ENCODE peak calls at places on chromosomes 13 and 19, in nine cellular contexts. One of them, this sample, is unnamed.

GRCh38 chr13:32650705-32651311 is 64.6 kb downstream of the PDS5B start:
- DNase-seq in GM23248: peak; percentile 70
- DNase-seq in astrocyte: peak; percentile 49
- DNase-seq in neural progenitor cell: peak; percentile 76
- DNase-seq in PC-3: peak; percentile 75
- DNase-seq in GM23338: peak; percentile 87
- DNase-seq in hepatocyte: peak; percentile 67
- DNase-seq in IMR-90: peak; percentile 75
- DNase-seq in HepG2: peak; percentile 73
- DNase-seq in this sample: peak; percentile 83

GRCh38 chr19:6743714-6744380 is 4.4 kb downstream of the TRIP10 start:
- DNase-seq in GM23248: no peak
- DNase-seq in astrocyte: peak; percentile 31
- DNase-seq in neural progenitor cell: peak; percentile 77
- DNase-seq in PC-3: peak; percentile 47
- DNase-seq in GM23338: no peak
- DNase-seq in hepatocyte: no peak
- DNase-seq in IMR-90: peak; percentile 37
- DNase-seq in HepG2: no peak
- DNase-seq in this sample: no peak

GRCh38 chr13:40878823-40879222 is 89.4 kb downstream of the SLC25A15 start:
- DNase-seq in GM23248: no peak
- DNase-seq in astrocyte: no peak
- DNase-seq in neural progenitor cell: no peak
- DNase-seq in PC-3: no peak
- DNase-seq in GM23338: no peak
- DNase-seq in hepatocyte: no peak
- DNase-seq in IMR-90: no peak
- DNase-seq in HepG2: no peak
- DNase-seq in this sample: no peak

GRCh38 chr13:49954674-49955455 is 18.7 kb upstream of the SPRYD7 start:
- DNase-seq in GM23248: peak; percentile 12
- DNase-seq in astrocyte: no peak
- DNase-seq in neural progenitor cell: no peak
- DNase-seq in PC-3: no peak
- DNase-seq in GM23338: no peak
- DNase-seq in hepatocyte: peak; percentile 36
- DNase-seq in IMR-90: peak; percentile 28
- DNase-seq in HepG2: no peak
- DNase-seq in this sample: no peak

GRCh38 chr19:45103200-45103624 is 10.2 kb downstream of the PPP1R37 start:
- DNase-seq in GM23248: no peak
- DNase-seq in astrocyte: no peak
- DNase-seq in neural progenitor cell: no peak
- DNase-seq in PC-3: no peak
- DNase-seq in GM23338: no peak
- DNase-seq in hepatocyte: no peak
- DNase-seq in IMR-90: no peak
- DNase-seq in HepG2: no peak
- DNase-seq in this sample: no peak

GRCh38 chr13:98172570-98173405 is 4.3 kb downstream of the RNF113B start:
- DNase-seq in GM23248: peak; percentile 61
- DNase-seq in astrocyte: peak; percentile 62
- DNase-seq in neural progenitor cell: no peak
- DNase-seq in PC-3: peak; percentile 24
- DNase-seq in GM23338: no peak
- DNase-seq in hepatocyte: peak; percentile 17
- DNase-seq in IMR-90: peak; percentile 45
- DNase-seq in HepG2: no peak
- DNase-seq in this sample: peak; percentile 49

GRCh38 chr13:112738606-112739005 is 48.8 kb downstream of the ATP11A start:
- DNase-seq in GM23248: no peak
- DNase-seq in astrocyte: no peak
- DNase-seq in neural progenitor cell: no peak
- DNase-seq in PC-3: no peak
- DNase-seq in GM23338: no peak
- DNase-seq in hepatocyte: no peak
- DNase-seq in IMR-90: no peak
- DNase-seq in HepG2: no peak
- DNase-seq in this sample: no peak

GRCh38 chr13:114119196-114119595 is 13.2 kb downstream of the RASA3 start:
- DNase-seq in GM23248: peak; percentile 92
- DNase-seq in astrocyte: peak; percentile 93
- DNase-seq in neural progenitor cell: peak; percentile 77
- DNase-seq in PC-3: peak; percentile 68
- DNase-seq in GM23338: peak; percentile 95
- DNase-seq in hepatocyte: peak; percentile 80
- DNase-seq in IMR-90: peak; percentile 95
- DNase-seq in HepG2: peak; percentile 30
- DNase-seq in this sample: peak; percentile 95

GRCh38 chr19:32605544-32605943 is 24.6 kb downstream of the PDCD5 start:
- DNase-seq in GM23248: no peak
- DNase-seq in astrocyte: no peak
- DNase-seq in neural progenitor cell: no peak
- DNase-seq in PC-3: no peak
- DNase-seq in GM23338: no peak
- DNase-seq in hepatocyte: no peak
- DNase-seq in IMR-90: no peak
- DNase-seq in HepG2: no peak
- DNase-seq in this sample: no peak

GRCh38 chr13:102847272-102848234 is 1.7 kb downstream of the ERCC5 start:
- DNase-seq in GM23248: peak; percentile 78
- DNase-seq in astrocyte: peak; percentile 14
- DNase-seq in neural progenitor cell: peak; percentile 46
- DNase-seq in PC-3: peak; percentile 26
- DNase-seq in GM23338: peak; percentile 59
- DNase-seq in hepatocyte: peak; percentile 40
- DNase-seq in IMR-90: peak; percentile 54
- DNase-seq in HepG2: no peak
- DNase-seq in this sample: peak; percentile 70

GRCh38 chr13:46530084-46530935 is 22.7 kb upstream of the LRCH1 start:
- DNase-seq in GM23248: peak; percentile 67
- DNase-seq in astrocyte: peak; percentile 59
- DNase-seq in neural progenitor cell: no peak
- DNase-seq in PC-3: peak; percentile 80
- DNase-seq in GM23338: no peak
- DNase-seq in hepatocyte: no peak
- DNase-seq in IMR-90: peak; percentile 54
- DNase-seq in HepG2: no peak
- DNase-seq in this sample: peak; percentile 58

GRCh38 chr13:62875118-62875640 is 1459.5 kb upstream of the PCDH20 start:
- DNase-seq in GM23248: no peak
- DNase-seq in astrocyte: no peak
- DNase-seq in neural progenitor cell: no peak
- DNase-seq in PC-3: peak; percentile 2
- DNase-seq in GM23338: no peak
- DNase-seq in hepatocyte: no peak
- DNase-seq in IMR-90: no peak
- DNase-seq in HepG2: no peak
- DNase-seq in this sample: no peak
- H2AFZ ChIP-seq in GM23248: no peak overlapping the region
- H2AFZ ChIP-seq in astrocyte: no peak overlapping the region
- H2AFZ ChIP-seq in neural progenitor cell: no peak overlapping the region
- H2AFZ ChIP-seq in PC-3: no peak overlapping the region
- H2AFZ ChIP-seq in GM23338: no peak overlapping the region
- H2AFZ ChIP-seq in hepatocyte: no peak overlapping the region
- H2AFZ ChIP-seq in IMR-90: no peak overlapping the region
- H2AFZ ChIP-seq in HepG2: no peak overlapping the region
- H2AFZ ChIP-seq in this sample: no peak overlapping the region

DNA sequence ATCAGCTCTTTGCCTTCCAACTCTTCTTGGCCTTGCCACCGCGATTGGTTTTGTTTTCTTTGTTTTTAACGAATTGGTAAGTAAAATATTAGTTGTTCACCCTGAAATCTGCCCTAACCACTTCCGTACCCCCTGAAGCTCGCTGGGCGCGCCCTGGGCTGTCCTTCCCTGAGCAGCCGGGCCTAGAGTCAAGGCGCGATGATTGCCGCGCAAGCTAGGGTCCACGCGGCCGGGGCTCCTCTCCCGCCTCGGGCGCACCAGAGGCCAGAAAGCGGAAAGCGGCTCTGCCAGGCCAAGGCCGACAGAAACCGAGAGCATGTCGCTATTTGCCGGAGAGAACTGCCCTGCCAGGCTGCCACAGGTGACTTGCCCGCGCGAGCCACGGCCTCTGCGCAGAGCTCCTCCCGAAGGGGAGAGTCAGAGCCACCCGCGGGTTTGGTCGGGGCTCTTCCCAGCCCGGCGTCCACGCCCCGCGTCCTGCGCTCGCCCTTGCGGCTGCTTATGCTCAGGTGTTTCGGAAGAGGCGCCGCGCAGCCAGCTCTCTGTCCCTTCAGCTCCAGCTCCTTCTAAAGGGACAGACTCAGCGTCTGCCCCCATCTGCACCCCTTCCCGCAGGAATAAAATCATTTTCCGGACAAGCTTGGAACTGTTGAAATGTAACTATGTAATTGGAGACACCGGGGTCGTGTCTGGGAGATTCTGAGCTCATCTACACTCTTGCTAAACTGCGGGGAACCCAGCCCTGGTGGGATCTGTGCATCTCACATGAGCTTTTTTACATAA is 6.7 kb upstream of the CDX2 start:
- DNase-seq in GM23248: no peak
- DNase-seq in astrocyte: no peak
- DNase-seq in neural progenitor cell: peak; percentile 50
- DNase-seq in PC-3: no peak
- DNase-seq in GM23338: no peak
- DNase-seq in hepatocyte: no peak
- DNase-seq in IMR-90: no peak
- DNase-seq in HepG2: no peak
- DNase-seq in this sample: no peak
- H2AFZ ChIP-seq in GM23248: no peak overlapping the region
- H2AFZ ChIP-seq in astrocyte: no peak overlapping the region
- H2AFZ ChIP-seq in neural progenitor cell: no peak overlapping the region
- H2AFZ ChIP-seq in PC-3: no peak overlapping the region
- H2AFZ ChIP-seq in GM23338: no peak overlapping the region
- H2AFZ ChIP-seq in hepatocyte: peak overlapping the region; percentile 16
- H2AFZ ChIP-seq in IMR-90: no peak overlapping the region
- H2AFZ ChIP-seq in HepG2: no peak overlapping the region
- H2AFZ ChIP-seq in this sample: no peak overlapping the region

DNA sequence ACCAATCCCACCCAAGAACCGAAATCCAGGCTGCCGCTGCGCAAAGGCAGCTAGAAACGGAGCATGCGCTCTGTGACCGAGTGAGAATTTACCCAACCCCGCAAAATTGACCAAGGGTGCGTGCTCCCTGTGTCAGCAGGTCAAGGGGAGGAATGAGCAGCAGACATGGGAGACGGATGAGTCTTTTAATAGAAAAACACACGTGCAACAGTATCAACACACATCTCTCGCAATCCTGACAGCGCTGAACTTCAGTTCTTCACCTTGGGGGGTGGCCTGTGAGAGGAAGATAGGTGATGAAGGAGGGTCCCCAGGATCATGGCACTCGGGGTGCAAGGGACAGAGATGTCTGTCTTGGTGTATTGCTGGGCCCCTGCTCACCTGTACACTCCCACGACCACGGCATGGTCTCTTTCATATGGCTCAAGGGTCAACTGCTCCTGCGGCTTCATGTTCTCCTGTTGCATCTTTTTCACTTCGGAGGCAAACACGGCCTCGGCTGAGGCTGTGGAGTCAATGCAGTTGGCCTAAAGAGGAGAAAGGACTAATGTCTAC is 402 bp upstream of the DYRK1B start:
- DNase-seq in GM23248: no peak
- DNase-seq in astrocyte: no peak
- DNase-seq in neural progenitor cell: no peak
- DNase-seq in PC-3: no peak
- DNase-seq in GM23338: no peak
- DNase-seq in hepatocyte: no peak
- DNase-seq in IMR-90: no peak
- DNase-seq in HepG2: no peak
- DNase-seq in this sample: no peak
- H2AFZ ChIP-seq in GM23248: peak overlapping the region; percentile 82
- H2AFZ ChIP-seq in astrocyte: peak overlapping the region; percentile 91
- H2AFZ ChIP-seq in neural progenitor cell: no peak overlapping the region
- H2AFZ ChIP-seq in PC-3: no peak overlapping the region
- H2AFZ ChIP-seq in GM23338: no peak overlapping the region
- H2AFZ ChIP-seq in hepatocyte: peak overlapping the region; percentile 50
- H2AFZ ChIP-seq in IMR-90: peak overlapping the region; percentile 94
- H2AFZ ChIP-seq in HepG2: no peak overlapping the region
- H2AFZ ChIP-seq in this sample: peak overlapping the region; percentile 86

GRCh38 chr19:3027981-3028304 is 1.1 kb downstream of the TLE2 start:
- DNase-seq in GM23248: no peak
- DNase-seq in astrocyte: no peak
- DNase-seq in neural progenitor cell: no peak
- DNase-seq in PC-3: no peak
- DNase-seq in GM23338: no peak
- DNase-seq in hepatocyte: no peak
- DNase-seq in IMR-90: no peak
- DNase-seq in HepG2: no peak
- DNase-seq in this sample: no peak

GRCh38 chr19:3026768-3027167 is 2.3 kb downstream of the TLE2 start:
- DNase-seq in GM23248: no peak
- DNase-seq in astrocyte: no peak
- DNase-seq in neural progenitor cell: no peak
- DNase-seq in PC-3: no peak
- DNase-seq in GM23338: no peak
- DNase-seq in hepatocyte: no peak
- DNase-seq in IMR-90: no peak
- DNase-seq in HepG2: no peak
- DNase-seq in this sample: no peak

GRCh38 chr19:3029070-3029923 is at the start of gene TLE2:
- DNase-seq in GM23248: peak; percentile 38
- DNase-seq in astrocyte: no peak
- DNase-seq in neural progenitor cell: peak; percentile 31
- DNase-seq in PC-3: no peak
- DNase-seq in GM23338: peak; percentile 52
- DNase-seq in hepatocyte: peak; percentile 44
- DNase-seq in IMR-90: no peak
- DNase-seq in HepG2: no peak
- DNase-seq in this sample: no peak

GRCh38 chr19:3027292-3027691 is 1.8 kb downstream of the TLE2 start:
- DNase-seq in GM23248: no peak
- DNase-seq in astrocyte: no peak
- DNase-seq in neural progenitor cell: no peak
- DNase-seq in PC-3: no peak
- DNase-seq in GM23338: no peak
- DNase-seq in hepatocyte: no peak
- DNase-seq in IMR-90: no peak
- DNase-seq in HepG2: no peak
- DNase-seq in this sample: no peak

DNA sequence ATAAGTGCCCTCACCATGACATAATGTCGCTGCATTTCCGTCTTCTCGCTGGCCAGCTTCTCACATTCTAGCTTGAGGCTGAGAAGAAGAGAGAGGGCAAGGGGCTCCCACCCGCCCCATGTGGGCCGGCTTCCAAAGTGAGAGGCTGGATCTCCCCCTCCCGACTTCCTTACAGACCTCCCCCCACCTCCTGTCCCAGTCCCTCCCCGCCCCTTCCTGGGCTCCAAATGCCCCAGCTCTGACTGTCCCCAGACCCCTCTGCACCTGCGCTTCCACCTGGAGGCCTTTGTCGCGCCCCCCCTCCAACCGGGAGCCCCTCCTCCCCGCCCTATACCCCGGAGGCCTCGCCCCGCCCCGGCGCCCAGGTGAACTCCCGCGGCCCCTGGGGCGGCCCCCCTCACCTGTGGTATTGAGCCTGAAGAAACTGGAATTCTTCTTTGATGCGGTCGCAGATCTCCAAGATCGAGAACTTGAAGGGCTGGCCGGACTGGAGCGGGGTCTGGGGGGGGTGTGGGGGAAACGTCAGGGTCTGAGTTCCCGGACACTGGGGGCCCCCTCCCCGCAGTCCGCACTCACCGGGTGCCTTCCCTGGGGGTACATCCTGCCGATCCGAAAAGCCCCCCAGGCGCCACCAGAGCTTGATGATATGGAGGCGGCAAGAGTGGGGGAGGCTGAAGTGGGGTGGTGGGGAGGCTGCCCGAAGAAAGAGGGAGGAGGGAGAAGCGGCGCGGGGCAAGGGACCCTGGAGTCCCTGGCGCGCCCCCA is 593 bp downstream of the TLE2 start:
- DNase-seq in GM23248: no peak
- DNase-seq in astrocyte: no peak
- DNase-seq in neural progenitor cell: peak; percentile 24
- DNase-seq in PC-3: no peak
- DNase-seq in GM23338: peak; percentile 79
- DNase-seq in hepatocyte: peak; percentile 65
- DNase-seq in IMR-90: no peak
- DNase-seq in HepG2: no peak
- DNase-seq in this sample: no peak
- H2AFZ ChIP-seq in GM23248: peak overlapping the region; percentile 83
- H2AFZ ChIP-seq in astrocyte: no peak overlapping the region
- H2AFZ ChIP-seq in neural progenitor cell: no peak overlapping the region
- H2AFZ ChIP-seq in PC-3: peak overlapping the region; percentile 75
- H2AFZ ChIP-seq in GM23338: peak overlapping the region; percentile 92
- H2AFZ ChIP-seq in hepatocyte: peak overlapping the region; percentile 83
- H2AFZ ChIP-seq in IMR-90: no peak overlapping the region
- H2AFZ ChIP-seq in HepG2: no peak overlapping the region
- H2AFZ ChIP-seq in this sample: no peak overlapping the region